ENCODE peak calls at places on chromosome 9, in five cellular contexts. One of them, this sample, is unnamed.

GRCh38 chr9:98260635-98261034 is 5.2 kb upstream of the TBC1D2 start:
- DNase-seq in NAMALWA: no peak
- DNase-seq in GM18507: no peak
- DNase-seq in adrenal gland: no peak
- DNase-seq in left cardiac atrium: no peak
- DNase-seq in this sample: no peak

GRCh38 chr9:90894956-90895687 is 93.5 kb downstream of the SYK start:
- DNase-seq in NAMALWA: peak
- DNase-seq in GM18507: no peak
- DNase-seq in adrenal gland: no peak
- DNase-seq in left cardiac atrium: no peak
- DNase-seq in this sample: no peak

GRCh38 chr9:105053209-105053652 is 125.3 kb upstream of the ABCA1 start:
- DNase-seq in NAMALWA: no peak
- DNase-seq in GM18507: no peak
- DNase-seq in adrenal gland: peak
- DNase-seq in left cardiac atrium: peak
- DNase-seq in this sample: no peak

GRCh38 chr9:36866840-36867239 is 167.2 kb downstream of the PAX5 start:
- DNase-seq in NAMALWA: no peak
- DNase-seq in GM18507: no peak
- DNase-seq in adrenal gland: no peak
- DNase-seq in left cardiac atrium: no peak
- DNase-seq in this sample: no peak

GRCh38 chr9:94139672-94140417 is 55.6 kb downstream of the PTPDC1 start:
- DNase-seq in NAMALWA: no peak
- DNase-seq in GM18507: no peak
- DNase-seq in adrenal gland: peak
- DNase-seq in left cardiac atrium: peak
- DNase-seq in this sample: peak

GRCh38 chr9:21796768-21797167 is 5.7 kb upstream of the MTAP start:
- DNase-seq in NAMALWA: no peak
- DNase-seq in GM18507: no peak
- DNase-seq in adrenal gland: no peak
- DNase-seq in left cardiac atrium: no peak
- DNase-seq in this sample: no peak

GRCh38 chr9:34588671-34589370 is 703 bp downstream of the CNTFR start:
- DNase-seq in NAMALWA: no peak
- DNase-seq in GM18507: no peak
- DNase-seq in adrenal gland: no peak
- DNase-seq in left cardiac atrium: no peak
- DNase-seq in this sample: no peak

GRCh38 chr9:95910023-95910706 is 34.7 kb downstream of the ERCC6L2 start:
- DNase-seq in NAMALWA: no peak
- DNase-seq in GM18507: no peak
- DNase-seq in adrenal gland: no peak
- DNase-seq in left cardiac atrium: no peak
- DNase-seq in this sample: no peak

GRCh38 chr9:33489070-33489469 is 15.3 kb upstream of the NOL6 start:
- DNase-seq in NAMALWA: no peak
- DNase-seq in GM18507: no peak
- DNase-seq in adrenal gland: no peak
- DNase-seq in left cardiac atrium: no peak
- DNase-seq in this sample: no peak

GRCh38 chr9:115367780-115368179 is 249.8 kb upstream of the TNC start:
- DNase-seq in NAMALWA: no peak
- DNase-seq in GM18507: no peak
- DNase-seq in adrenal gland: no peak
- DNase-seq in left cardiac atrium: no peak
- DNase-seq in this sample: no peak

GRCh38 chr9:32550609-32551490 is 1.3 kb upstream of the SMIM27 start:
- DNase-seq in NAMALWA: peak
- DNase-seq in GM18507: peak
- DNase-seq in adrenal gland: peak
- DNase-seq in left cardiac atrium: peak
- DNase-seq in this sample: peak

GRCh38 chr9:70111641-70112236 is 68.1 kb downstream of the MAMDC2 start:
- DNase-seq in NAMALWA: no peak
- DNase-seq in GM18507: no peak
- DNase-seq in adrenal gland: no peak
- DNase-seq in left cardiac atrium: no peak
- DNase-seq in this sample: no peak

GRCh38 chr9:131513177-131513576 is 10.5 kb downstream of the POMT1 start:
- DNase-seq in NAMALWA: peak
- DNase-seq in GM18507: no peak
- DNase-seq in adrenal gland: no peak
- DNase-seq in left cardiac atrium: no peak
- DNase-seq in this sample: no peak

GRCh38 chr9:35822926-35823325 is 5.6 kb downstream of the FAM221B start:
- DNase-seq in NAMALWA: no peak
- DNase-seq in GM18507: no peak
- DNase-seq in adrenal gland: no peak
- DNase-seq in left cardiac atrium: no peak
- DNase-seq in this sample: no peak

GRCh38 chr9:112838342-112838741 is 52.3 kb downstream of the SLC46A2 start:
- DNase-seq in NAMALWA: no peak
- DNase-seq in GM18507: no peak
- DNase-seq in adrenal gland: no peak
- DNase-seq in left cardiac atrium: no peak
- DNase-seq in this sample: no peak

This sample was measured in pons.